ENCODE peak calls at places on chromosome 18, in nine cellular contexts. O is endodermal cell; E is 8988T; S is HTR-8/SVneo; T is H9; F is T-helper 17 cell; K is activated CD4-positive, alpha-beta T cell treated with anti-CD3 and anti-CD28 coated beads for 4 hours; W is stimulated activated CD8-positive, alpha-beta memory T cell treated with anti-CD3 and anti-CD28 coated beads, Interleukin-4, amount 100 ng/mL, for 4 hours; U is Peyer's patch. V is an unnamed sample.

GRCh38 chr18:63307555-63308200 is 11.9 kb downstream of the BCL2 start:
- DNase-seq in O (no peak), E (no peak), S (no peak), T (no peak), F (no peak), K (no peak), W (no peak), U (no peak), V (no peak)

GRCh38 chr18:2108581-2108980 is 462.7 kb downstream of the METTL4 start:
- DNase-seq in O (peak; percentile 58), E (no peak), S (no peak), T (no peak), F (no peak), K (no peak), W (no peak), U (no peak), V (no peak)

GRCh38 chr18:7847988-7848387 is 280.9 kb downstream of the PTPRM start:
- DNase-seq in O (no peak), E (no peak), S (no peak), T (no peak), F (no peak), K (no peak), W (no peak), U (no peak), V (no peak)

GRCh38 chr18:41982942-41983660 is 28.1 kb downstream of the PIK3C3 start:
- DNase-seq in O (no peak), E (no peak), S (no peak), T (no peak), F (no peak), K (no peak), W (no peak), U (no peak), V (no peak)

GRCh38 chr18:12585218-12585617 is 72.7 kb downstream of the SPIRE1 start:
- DNase-seq in O (no peak), E (no peak), S (no peak), T (no peak), F (no peak), K (no peak), W (no peak), U (no peak), V (no peak)

GRCh38 chr18:79935499-79935898 is 16.0 kb downstream of the SLC66A2 start:
- DNase-seq in O (peak; percentile 31), E (no peak), S (no peak), T (peak; percentile 5), F (no peak), K (no peak), W (no peak), U (peak; percentile 21), V (peak; percentile 32)

GRCh38 chr18:26304511-26304910 is 78.3 kb downstream of the TAF4B start:
- DNase-seq in O (no peak), E (no peak), S (no peak), T (no peak), F (no peak), K (no peak), W (no peak), U (no peak), V (no peak)

GRCh38 chr18:44700652-44701051 is 20.0 kb downstream of the SETBP1 start:
- DNase-seq in O (no peak), E (no peak), S (no peak), T (no peak), F (no peak), K (no peak), W (no peak), U (no peak), V (no peak)

GRCh38 chr18:47150824-47151366 is 595 bp upstream of the HDHD2 start:
- DNase-seq in O (no peak), E (no peak), S (no peak), T (no peak), F (no peak), K (no peak), W (no peak), U (peak; percentile 52), V (no peak)

GRCh38 chr18:65754121-65754520 is 3.3 kb downstream of the CDH7 start:
- DNase-seq in O (peak; percentile 58), E (no peak), S (no peak), T (no peak), F (no peak), K (no peak), W (no peak), U (no peak), V (no peak)

GRCh38 chr18:35387367-35387685 is 10.2 kb upstream of the ZNF396 start:
- DNase-seq in O (no peak), E (no peak), S (no peak), T (no peak), F (no peak), K (no peak), W (no peak), U (no peak), V (no peak)

GRCh38 chr18:59885579-59886163 is 14.1 kb upstream of the PMAIP1 start:
- DNase-seq in O (no peak), E (no peak), S (no peak), T (no peak), F (no peak), K (peak; percentile 20), W (no peak), U (no peak), V (no peak)

GRCh38 chr18:57444301-57444759 is 9.2 kb downstream of the ONECUT2 start:
- DNase-seq in O (no peak), E (no peak), S (no peak), T (no peak), F (no peak), K (no peak), W (no peak), U (no peak), V (no peak)

GRCh38 chr18:49225160-49225559 is 235.3 kb downstream of the DYM start:
- DNase-seq in O (no peak), E (no peak), S (no peak), T (no peak), F (no peak), K (no peak), W (no peak), U (no peak), V (no peak)

GRCh38 chr18:59484796-59485328 is 125.8 kb upstream of the LMAN1 start:
- DNase-seq in O (no peak), E (no peak), S (no peak), T (no peak), F (no peak), K (no peak), W (no peak), U (no peak), V (no peak)

GRCh38 chr18:26461405-26461804 is 86.9 kb downstream of the KCTD1 start:
- DNase-seq in O (no peak), E (no peak), S (no peak), T (no peak), F (no peak), K (no peak), W (no peak), U (no peak), V (no peak)

GRCh38 chr18:31723998-31724711 is 36.5 kb downstream of the SLC25A52 start:
- DNase-seq in O (no peak), E (no peak), S (no peak), T (no peak), F (no peak), K (no peak), W (no peak), U (peak; percentile 53), V (peak; percentile 61)

GRCh38 chr18:54950221-54950620 is 9.0 kb downstream of the CCDC68 start:
- DNase-seq in O (no peak), E (no peak), S (no peak), T (no peak), F (no peak), K (no peak), W (no peak), U (no peak), V (no peak)

GRCh38 chr18:45997689-45998088 is 30.6 kb upstream of the EPG5 start:
- DNase-seq in O (no peak), E (no peak), S (no peak), T (no peak), F (no peak), K (peak; percentile 17), W (no peak), U (no peak), V (no peak)

GRCh38 chr18:80252136-80252535 is 4.8 kb upstream of the PARD6G start:
- DNase-seq in O (no peak), E (no peak), S (no peak), T (no peak), F (no peak), K (no peak), W (no peak), U (no peak), V (no peak)

GRCh38 chr18:42264467-42264866 is 309.4 kb downstream of the PIK3C3 start:
- DNase-seq in O (no peak), E (no peak), S (no peak), T (no peak), F (no peak), K (no peak), W (no peak), U (no peak), V (no peak)

GRCh38 chr18:49814147-49814499 is 790 bp upstream of the ACAA2 start:
- DNase-seq in O (no peak), E (no peak), S (peak; percentile 20), T (peak; percentile 71), F (no peak), K (peak; percentile 59), W (peak; percentile 19), U (no peak), V (no peak)

GRCh38 chr18:76972241-76972640 is 149.9 kb downstream of the ZNF236 start:
- DNase-seq in O (no peak), E (no peak), S (no peak), T (no peak), F (no peak), K (no peak), W (no peak), U (no peak), V (no peak)

GRCh38 chr18:9539283-9539682 is 64.0 kb downstream of the RALBP1 start:
- DNase-seq in O (no peak), E (no peak), S (peak; percentile 45), T (no peak), F (no peak), K (no peak), W (no peak), U (no peak), V (no peak)

GRCh38 chr18:44325903-44326650 is 354.6 kb upstream of the SETBP1 start:
- DNase-seq in O (peak; percentile 90), E (no peak), S (no peak), T (peak; percentile 61), F (no peak), K (no peak), W (no peak), U (no peak), V (peak; percentile 86)

GRCh38 chr18:13221821-13222220 is 3.3 kb downstream of the LDLRAD4 start:
- DNase-seq in O (no peak), E (no peak), S (no peak), T (no peak), F (no peak), K (no peak), W (no peak), U (peak; percentile 59), V (no peak)

GRCh38 chr18:48680871-48681270 is 142.0 kb downstream of the CTIF start:
- DNase-seq in O (no peak), E (no peak), S (no peak), T (no peak), F (no peak), K (no peak), W (no peak), U (peak; percentile 50), V (peak; percentile 85)

GRCh38 chr18:57107141-57107832 is 39.6 kb upstream of the BOD1L2 start:
- DNase-seq in O (no peak), E (no peak), S (no peak), T (no peak), F (no peak), K (no peak), W (no peak), U (no peak), V (no peak)

GRCh38 chr18:62037012-62037742 is 144.4 kb upstream of the RNF152 start:
- DNase-seq in O (no peak), E (no peak), S (no peak), T (no peak), F (no peak), K (no peak), W (no peak), U (no peak), V (no peak)

GRCh38 chr18:74509856-74510769 is 13.9 kb downstream of the CNDP2 start:
- DNase-seq in O (peak; percentile 30), E (no peak), S (no peak), T (peak; percentile 12), F (no peak), K (no peak), W (no peak), U (no peak), V (no peak)

GRCh38 chr18:966095-967036 is 61.7 kb downstream of the ADCYAP1 start:
- DNase-seq in O (no peak), E (no peak), S (no peak), T (no peak), F (no peak), K (no peak), W (no peak), U (no peak), V (no peak)